ENCODE peak calls at places on chromosomes 1 and 21, in nine cellular contexts. U, O, N, D, F, A, K, Q and R are unnamed samples.

GRCh38 chr1:26907071-26907922 is 6.5 kb downstream of the NR0B2 start:
- DNase-seq in U (no peak), O (no peak), N (no peak), D (peak; percentile 94), F (no peak), A (no peak), K (peak; percentile 80), Q (peak; percentile 94), R (no peak)

GRCh38 chr1:233441981-233442380 is 114.5 kb downstream of the MAP3K21 start:
- DNase-seq in U (no peak), O (no peak), N (no peak), D (peak; percentile 42), F (no peak), A (no peak), K (no peak), Q (no peak), R (peak; percentile 11)

GRCh38 chr1:50976111-50976889 is 6.3 kb downstream of the CDKN2C start:
- DNase-seq in U (no peak), O (peak; percentile 60), N (no peak), D (no peak), F (peak; percentile 64), A (no peak), K (no peak), Q (no peak), R (no peak)

GRCh38 chr21:39610705-39611104 is 2.0 kb upstream of the B3GALT5 start:
- DNase-seq in U (no peak), O (no peak), N (no peak), D (no peak), F (no peak), A (no peak), K (no peak), Q (no peak), R (no peak)

GRCh38 chr1:230869499-230869898 is 1.2 kb upstream of the C1orf198 start:
- DNase-seq in U (no peak), O (no peak), N (no peak), D (peak; percentile 91), F (no peak), A (no peak), K (no peak), Q (peak; percentile 71), R (peak; percentile 72)

GRCh38 chr1:20727746-20728316 is 4.7 kb downstream of the SH2D5 start:
- DNase-seq in U (no peak), O (no peak), N (no peak), D (no peak), F (no peak), A (no peak), K (peak; percentile 57), Q (peak; percentile 27), R (peak; percentile 36)

GRCh38 chr1:98468111-98468717 is 193.3 kb upstream of the SNX7 start:
- DNase-seq in U (no peak), O (peak; percentile 29), N (peak; percentile 11), D (peak; percentile 69), F (peak; percentile 59), A (no peak), K (no peak), Q (peak; percentile 80), R (peak; percentile 53)

GRCh38 chr1:89041055-89041707 is 18.5 kb upstream of the GBP3 start:
- DNase-seq in U (no peak), O (no peak), N (no peak), D (peak; percentile 67), F (no peak), A (no peak), K (no peak), Q (peak; percentile 90), R (peak; percentile 63)

GRCh38 chr21:29232601-29233541 is 65.9 kb upstream of the BACH1 start:
- DNase-seq in U (no peak), O (no peak), N (no peak), D (peak; percentile 88), F (peak; percentile 37), A (no peak), K (no peak), Q (peak; percentile 82), R (no peak)

GRCh38 chr1:206521002-206521585 is 13.8 kb downstream of the RASSF5 start:
- DNase-seq in U (no peak), O (no peak), N (no peak), D (no peak), F (no peak), A (no peak), K (peak; percentile 34), Q (no peak), R (no peak)

GRCh38 chr1:12634696-12635202 is 9.1 kb upstream of the AADACL4 start:
- DNase-seq in U (no peak), O (no peak), N (no peak), D (no peak), F (no peak), A (no peak), K (no peak), Q (no peak), R (no peak)

GRCh38 chr1:183339556-183340167 is 78.5 kb downstream of the NMNAT2 start:
- DNase-seq in U (no peak), O (no peak), N (no peak), D (no peak), F (no peak), A (no peak), K (no peak), Q (no peak), R (no peak)

GRCh38 chr1:112472142-112472541 is 36.6 kb upstream of the WNT2B start:
- DNase-seq in U (no peak), O (no peak), N (no peak), D (no peak), F (no peak), A (no peak), K (no peak), Q (no peak), R (no peak)

GRCh38 chr21:41231060-41231459 is 63.1 kb downstream of the BACE2 start:
- DNase-seq in U (no peak), O (no peak), N (no peak), D (no peak), F (no peak), A (no peak), K (no peak), Q (no peak), R (no peak)

GRCh38 chr1:22522221-22522743 is 41.0 kb upstream of the EPHA8 start:
- DNase-seq in U (no peak), O (no peak), N (no peak), D (no peak), F (no peak), A (no peak), K (no peak), Q (no peak), R (no peak)